ENCODE peak calls at places on chromosomes 16 and 17, in ten cellular contexts. W is upper lobe of left lung, D is heart right ventricle, O is cardiac muscle cell, K is foreskin keratinocyte, R is prostate gland, M is Panc1, I is H1, S is neural progenitor cell, J is transverse colon. C is an unnamed sample.
A peak's percentile ranks its signal among the peaks of the same experiment; 100 is the strongest.

GRCh38 chr17:74430385-74430705 is 1.5 kb upstream of the GPRC5C start:
- DNase-seq in M (no peak), D (no peak), O (no peak), K (no peak), R (no peak), S (no peak), W (no peak), J (no peak), I (no peak), C (no peak)

GRCh38 chr17:17084941-17085340 is 42.7 kb downstream of the MPRIP start:
- DNase-seq in W (no peak), D (no peak), I (no peak), S (no peak), J (peak; percentile 3), M (no peak), R (no peak), K (no peak), O (no peak), C (peak; percentile 19)

GRCh38 chr16:67304006-67304405 is 22.5 kb downstream of the KCTD19 start:
- DNase-seq in W (no peak), J (no peak), O (no peak), S (no peak), K (no peak), M (no peak), D (no peak), I (no peak), R (no peak), C (peak; percentile 12)

GRCh38 chr17:6712854-6713129 is 377 bp downstream of the SLC13A5 start:
- DNase-seq in J (no peak), K (no peak), I (no peak), M (no peak), R (no peak), S (no peak), D (no peak), W (no peak), O (no peak), C (no peak)

GRCh38 chr16:81582655-81583441 is 138.2 kb downstream of the CMIP start:
- DNase-seq in S (peak; percentile 37), W (no peak), D (no peak), O (no peak), M (no peak), I (no peak), R (no peak), J (no peak), K (no peak), C (no peak)

GRCh38 chr17:29844339-29845048 is 85.5 kb downstream of the SSH2 start:
- DNase-seq in D (no peak), O (peak; percentile 85), S (peak; percentile 27), W (no peak), R (no peak), K (no peak), J (no peak), I (no peak), M (no peak), C (no peak)

GRCh38 chr17:74833501-74834361 is 26.0 kb downstream of the GRIN2C start:
- DNase-seq in D (no peak), J (peak; percentile 23), O (no peak), S (peak; percentile 71), I (no peak), R (no peak), W (no peak), M (no peak), K (no peak), C (peak; percentile 86)

GRCh38 chr16:48366165-48367093 is 18.8 kb downstream of the SIAH1 start:
- DNase-seq in S (peak; percentile 62), M (peak; percentile 71), I (no peak), R (peak; percentile 51), O (peak; percentile 39), K (no peak), J (peak; percentile 64), D (no peak), W (peak; percentile 75), C (no peak)

GRCh38 chr17:63458478-63458877 is 12.4 kb upstream of the CYB561 start:
- DNase-seq in S (peak; percentile 3), J (no peak), D (no peak), W (no peak), I (no peak), K (no peak), M (no peak), R (no peak), O (no peak), C (no peak)

GRCh38 chr16:54817432-54817831 is 113.2 kb upstream of the IRX5 start:
- DNase-seq in M (no peak), K (peak; percentile 16), J (no peak), D (no peak), R (no peak), O (peak; percentile 23), I (no peak), S (peak; percentile 26), W (peak; percentile 50), C (no peak)

GRCh38 chr16:80852261-80852872 is 48.0 kb upstream of the CDYL2 start:
- DNase-seq in W (no peak), I (peak; percentile 54), D (no peak), S (peak; percentile 48), O (peak; percentile 2), K (no peak), M (no peak), J (peak; percentile 11), R (no peak), C (no peak)

GRCh38 chr17:45347451-45347850 is 30.6 kb upstream of the MAP3K14 start:
- DNase-seq in S (no peak), K (no peak), M (no peak), W (no peak), O (peak; percentile 78), I (no peak), D (no peak), J (no peak), R (no peak), C (no peak)

GRCh38 chr17:56988901-56989572 is 11.1 kb downstream of the SCPEP1 start:
- DNase-seq in R (no peak), M (no peak), O (no peak), W (no peak), D (no peak), J (no peak), S (no peak), K (no peak), I (no peak), C (no peak)

GRCh38 chr16:75764154-75764768 is 38.0 kb upstream of the CPHXL start:
- DNase-seq in I (peak; percentile 53), M (peak; percentile 39), R (peak; percentile 47), S (peak; percentile 79), D (no peak), K (peak; percentile 9), J (peak; percentile 61), O (peak; percentile 71), W (peak; percentile 43), C (no peak)

GRCh38 chr16:17729820-17730219 is 259.1 kb upstream of the XYLT1 start:
- DNase-seq in S (no peak), M (no peak), D (no peak), J (no peak), R (no peak), K (no peak), O (no peak), I (no peak), W (no peak), C (no peak)

GRCh38 chr17:79612468-79613194 is 1.8 kb upstream of the RBFOX3 start:
- DNase-seq in K (no peak), J (peak; percentile 58), R (no peak), D (no peak), O (peak; percentile 77), M (no peak), S (peak; percentile 92), W (no peak), I (peak; percentile 97), C (no peak)

GRCh38 chr17:42484304-42484703 is 25.6 kb downstream of the ATP6V0A1 start:
- DNase-seq in J (peak; percentile 41), M (no peak), K (no peak), W (no peak), S (no peak), D (no peak), I (no peak), R (no peak), O (no peak), C (no peak)

GRCh38 chr17:80264793-80265075 is 4.1 kb downstream of the RNF213 start:
- DNase-seq in W (no peak), I (no peak), O (no peak), R (no peak), D (no peak), J (no peak), S (no peak), M (no peak), K (no peak), C (no peak)

DNA sequence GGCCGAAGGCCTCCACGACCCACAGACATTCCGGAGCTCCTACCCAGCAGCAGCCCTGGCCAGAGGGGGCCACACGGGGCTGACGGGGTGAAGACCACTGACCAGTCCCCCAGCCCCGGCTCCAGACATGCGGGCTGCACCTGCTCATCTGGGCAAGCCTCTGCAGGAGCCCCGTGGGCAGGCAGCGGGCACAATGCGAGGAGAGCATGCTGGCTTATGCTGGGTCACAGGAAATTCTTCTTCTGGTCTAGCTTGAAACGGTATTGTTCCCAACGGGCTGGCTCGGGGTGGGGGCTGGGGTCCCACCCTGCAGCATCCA is 1.4 kb upstream of the HS3ST6 start:
- DNase-seq in O (no peak), J (no peak), S (no peak), R (no peak), K (no peak), D (no peak), W (no peak), M (no peak), I (no peak), C (no peak)
- H3K27ac ChIP-seq in O (no peak overlapping the region), J (no peak overlapping the region), S (no peak overlapping the region), R (no peak overlapping the region), K (no peak overlapping the region), D (no peak overlapping the region), W (no peak overlapping the region), M (no peak overlapping the region), I (no peak overlapping the region), C (no peak overlapping the region)

DNA sequence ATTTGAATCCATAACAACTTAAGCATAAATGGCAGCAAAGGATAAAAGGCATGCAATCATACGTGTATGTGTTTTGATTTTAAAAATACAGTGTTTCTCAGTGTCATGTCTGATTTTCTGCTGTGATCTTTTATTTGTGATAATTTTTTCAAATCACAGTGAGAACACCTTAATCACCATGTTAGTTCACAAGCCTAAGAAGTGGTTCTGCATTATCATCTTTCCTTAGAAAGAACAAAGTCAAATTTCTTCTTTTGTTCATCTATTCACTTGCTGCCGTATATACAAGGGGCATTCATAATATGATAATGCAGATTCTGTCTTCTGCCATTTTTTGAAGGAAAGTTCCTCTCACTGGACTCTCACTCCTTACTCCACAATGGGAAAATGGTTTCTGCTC is 33.3 kb upstream of the ABCA9 start:
- DNase-seq in S (no peak), M (no peak), K (no peak), J (no peak), D (no peak), R (no peak), I (no peak), W (no peak), O (no peak), C (no peak)
- TF ChIP-seq CTCF in S (no peak), M (no peak), K (no peak), J (no peak), D (no peak), R (no peak), I (no peak), W (no peak), O (no peak), C (no peak)

GRCh38 chr16:51116353-51116752 is 34.7 kb downstream of the SALL1 start:
- DNase-seq in M (no peak), K (no peak), R (no peak), I (no peak), J (no peak), W (no peak), O (no peak), S (no peak), D (no peak), C (no peak)
- H3K27ac ChIP-seq in M (no peak overlapping the region), K (no peak overlapping the region), R (no peak overlapping the region), I (no peak overlapping the region), J (no peak overlapping the region), W (no peak overlapping the region), O (no peak overlapping the region), S (no peak overlapping the region), D (no peak overlapping the region), C (no peak overlapping the region)

GRCh38 chr17:3207367-3207766 is at the start of gene OR1A1:
- DNase-seq in O (no peak), K (no peak), W (no peak), S (no peak), R (no peak), J (no peak), D (no peak), M (no peak), I (no peak), C (no peak)
- TF ChIP-seq CTCF in O (no peak), K (no peak), W (no peak), S (no peak), R (no peak), J (no peak), D (no peak), M (no peak), I (no peak), C (no peak)

C was measured in spleen.